ENCODE peak calls at places on chromosomes 11 and 22, in five cellular contexts. Z is stimulated activated CD8-positive, alpha-beta memory T cell treated with anti-CD3 and anti-CD28 coated beads, Interleukin-2, amount 100 ng/mL, for 1 hour; C is NCI-H748 treated with DMSO at 0.1 percent for 48 hours; R is AML-193; I is iPS-NIHi11. Q is an unnamed sample.
A peak's percentile ranks its signal among the peaks of the same experiment; 100 is the strongest.

GRCh38 chr11:60880635-60881282 is 13.4 kb downstream of the ZP1 start:
- DNase-seq in I (no peak), R (no peak), C (peak; percentile 69), Z (no peak), Q (no peak)

GRCh38 chr11:16278273-16278672 is 78.1 kb downstream of the SOX6 start:
- DNase-seq in C (no peak), I (no peak), Z (no peak), R (no peak), Q (no peak)

GRCh38 chr11:122180435-122180834 is 64.4 kb upstream of the BLID start:
- DNase-seq in C (no peak), Z (no peak), R (no peak), I (no peak), Q (peak; percentile 90)

GRCh38 chr22:30824096-30824495 is 129.4 kb downstream of the OSBP2 start:
- DNase-seq in Z (no peak), C (no peak), R (no peak), I (no peak), Q (no peak)

GRCh38 chr11:88188251-88189030 is 13.2 kb upstream of the RAB38 start:
- DNase-seq in R (no peak), C (no peak), Z (no peak), I (no peak), Q (no peak)

GRCh38 chr22:31436132-31436531 is 36.7 kb downstream of the DRG1 start:
- DNase-seq in C (no peak), I (no peak), R (no peak), Z (no peak), Q (no peak)

GRCh38 chr11:16605440-16605970 is 132.9 kb upstream of the C11orf58 start:
- DNase-seq in R (no peak), Z (no peak), I (peak; percentile 24), C (no peak), Q (no peak)

GRCh38 chr22:22342697-22343602 is 98.4 kb downstream of the VPREB1 start:
- DNase-seq in I (peak; percentile 92), C (peak; percentile 0), R (peak; percentile 25), Z (peak; percentile 39), Q (no peak)

GRCh38 chr22:23565288-23565941 is 14.7 kb downstream of the IGLL1 start:
- DNase-seq in C (no peak), I (peak; percentile 56), R (no peak), Z (no peak), Q (no peak)

GRCh38 chr22:39723899-39724351 is 153.4 kb downstream of the CACNA1I start:
- DNase-seq in Z (no peak), I (no peak), R (no peak), C (no peak), Q (no peak)

GRCh38 chr11:116930177-116930576 is 92.8 kb upstream of the APOA1 start:
- DNase-seq in R (no peak), I (no peak), C (no peak), Z (peak; percentile 14), Q (no peak)

GRCh38 chr11:2209900-2210321 is 38.3 kb upstream of the TH start:
- DNase-seq in R (no peak), C (no peak), Z (no peak), I (no peak), Q (no peak)

GRCh38 chr11:64594159-64594939 is 3.3 kb downstream of the SLC22A12 start:
- DNase-seq in I (no peak), C (no peak), R (no peak), Z (no peak), Q (no peak)

GRCh38 chr11:104275992-104276391 is 112.0 kb upstream of the PDGFD start:
- DNase-seq in R (peak; percentile 23), Z (no peak), C (no peak), I (no peak), Q (no peak)

GRCh38 chr11:82546556-82547162 is 187.0 kb downstream of the FAM181B start:
- DNase-seq in C (no peak), R (no peak), I (no peak), Z (no peak), Q (no peak)